ENCODE peak calls at places on chromosomes 13 and 19, in four cellular contexts. One of them, this sample, is unnamed.

GRCh38 chr13:45737571-45738002 is 35.5 kb downstream of the CBY2 start:
- DNase-seq in K562: peak
- DNase-seq in endothelial cell of umbilical vein: no peak
- DNase-seq in GM12878: no peak
- DNase-seq in this sample: no peak

GRCh38 chr19:40433391-40434216 is 7.8 kb upstream of the SERTAD1 start:
- DNase-seq in K562: peak
- DNase-seq in endothelial cell of umbilical vein: peak
- DNase-seq in GM12878: no peak
- DNase-seq in this sample: peak

GRCh38 chr19:6058411-6059201 is 51.7 kb downstream of the RFX2 start:
- DNase-seq in K562: no peak
- DNase-seq in endothelial cell of umbilical vein: no peak
- DNase-seq in GM12878: no peak
- DNase-seq in this sample: no peak

GRCh38 chr13:49214917-49215376 is 5.2 kb upstream of the MLNR start:
- DNase-seq in K562: no peak
- DNase-seq in endothelial cell of umbilical vein: no peak
- DNase-seq in GM12878: no peak
- DNase-seq in this sample: peak

GRCh38 chr19:11881151-11881800 is 6.3 kb upstream of the ZNF69 start:
- DNase-seq in K562: peak
- DNase-seq in endothelial cell of umbilical vein: peak
- DNase-seq in GM12878: peak
- DNase-seq in this sample: peak

GRCh38 chr13:30371649-30372265 is 50.5 kb upstream of the UBE2L5 start:
- DNase-seq in K562: peak
- DNase-seq in endothelial cell of umbilical vein: peak
- DNase-seq in GM12878: peak
- DNase-seq in this sample: peak

GRCh38 chr13:64041296-64041695 is 2625.6 kb upstream of the PCDH20 start:
- DNase-seq in K562: no peak
- DNase-seq in endothelial cell of umbilical vein: no peak
- DNase-seq in GM12878: no peak
- DNase-seq in this sample: no peak

GRCh38 chr13:95568131-95568530 is 15.6 kb downstream of the CLDN10 start:
- DNase-seq in K562: no peak
- DNase-seq in endothelial cell of umbilical vein: no peak
- DNase-seq in GM12878: no peak
- DNase-seq in this sample: no peak

GRCh38 chr19:30695171-30695875 is 323.1 kb downstream of the ZNF536 start:
- DNase-seq in K562: peak
- DNase-seq in endothelial cell of umbilical vein: no peak
- DNase-seq in GM12878: no peak
- DNase-seq in this sample: no peak

GRCh38 chr13:85312071-85312470 is 487.1 kb downstream of the SLITRK6 start:
- DNase-seq in K562: no peak
- DNase-seq in endothelial cell of umbilical vein: no peak
- DNase-seq in GM12878: no peak
- DNase-seq in this sample: no peak

GRCh38 chr13:36261011-36261410 is 36.6 kb downstream of the CCDC169 start:
- DNase-seq in K562: peak
- DNase-seq in endothelial cell of umbilical vein: no peak
- DNase-seq in GM12878: no peak
- DNase-seq in this sample: no peak

GRCh38 chr19:50702158-50702869 is 17.3 kb downstream of the SHANK1 start:
- DNase-seq in K562: no peak
- DNase-seq in endothelial cell of umbilical vein: no peak
- DNase-seq in GM12878: no peak
- DNase-seq in this sample: no peak

GRCh38 chr13:65310663-65311328 is 1919.3 kb downstream of the PCDH9 start:
- DNase-seq in K562: no peak
- DNase-seq in endothelial cell of umbilical vein: no peak
- DNase-seq in GM12878: no peak
- DNase-seq in this sample: no peak

GRCh38 chr19:4988770-4989251 is 19.9 kb downstream of the KDM4B start:
- DNase-seq in K562: no peak
- DNase-seq in endothelial cell of umbilical vein: no peak
- DNase-seq in GM12878: no peak
- DNase-seq in this sample: peak

GRCh38 chr19:50932018-50932689 is 20.7 kb downstream of the KLK5 start:
- DNase-seq in K562: no peak
- DNase-seq in endothelial cell of umbilical vein: no peak
- DNase-seq in GM12878: no peak
- DNase-seq in this sample: no peak

GRCh38 chr13:38386421-38386820 is 36.8 kb downstream of the UFM1 start:
- DNase-seq in K562: no peak
- DNase-seq in endothelial cell of umbilical vein: no peak
- DNase-seq in GM12878: no peak
- DNase-seq in this sample: peak

GRCh38 chr13:44401577-44401976 is 28.0 kb downstream of the SERP2 start:
- DNase-seq in K562: no peak
- DNase-seq in endothelial cell of umbilical vein: no peak
- DNase-seq in GM12878: no peak
- DNase-seq in this sample: no peak

GRCh38 chr19:43789029-43789428 is 8.3 kb upstream of the KCNN4 start:
- DNase-seq in K562: peak
- DNase-seq in endothelial cell of umbilical vein: peak
- DNase-seq in GM12878: no peak
- DNase-seq in this sample: peak

GRCh38 chr13:112060899-112061366 is 6.0 kb upstream of the SOX1 start:
- DNase-seq in K562: no peak
- DNase-seq in endothelial cell of umbilical vein: no peak
- DNase-seq in GM12878: no peak
- DNase-seq in this sample: no peak

GRCh38 chr19:40604647-40605200 is 3.6 kb downstream of the LTBP4 start:
- DNase-seq in K562: peak
- DNase-seq in endothelial cell of umbilical vein: no peak
- DNase-seq in GM12878: no peak
- DNase-seq in this sample: no peak

GRCh38 chr13:73273737-73274136 is 214.9 kb downstream of the KLF5 start:
- DNase-seq in K562: no peak
- DNase-seq in endothelial cell of umbilical vein: no peak
- DNase-seq in GM12878: no peak
- DNase-seq in this sample: peak

GRCh38 chr13:29771247-29771646 is 79.2 kb downstream of the UBL3 start:
- DNase-seq in K562: peak
- DNase-seq in endothelial cell of umbilical vein: peak
- DNase-seq in GM12878: no peak
- DNase-seq in this sample: peak

GRCh38 chr13:98202026-98202425 is 25.0 kb upstream of the RNF113B start:
- DNase-seq in K562: no peak
- DNase-seq in endothelial cell of umbilical vein: no peak
- DNase-seq in GM12878: peak
- DNase-seq in this sample: no peak

GRCh38 chr13:89865331-89865833 is 1482.1 kb upstream of the MIR17HG start:
- DNase-seq in K562: no peak
- DNase-seq in endothelial cell of umbilical vein: no peak
- DNase-seq in GM12878: no peak
- DNase-seq in this sample: no peak

GRCh38 chr13:64855506-64855905 is 2374.6 kb downstream of the PCDH9 start:
- DNase-seq in K562: no peak
- DNase-seq in endothelial cell of umbilical vein: peak
- DNase-seq in GM12878: no peak
- DNase-seq in this sample: peak

DNA sequence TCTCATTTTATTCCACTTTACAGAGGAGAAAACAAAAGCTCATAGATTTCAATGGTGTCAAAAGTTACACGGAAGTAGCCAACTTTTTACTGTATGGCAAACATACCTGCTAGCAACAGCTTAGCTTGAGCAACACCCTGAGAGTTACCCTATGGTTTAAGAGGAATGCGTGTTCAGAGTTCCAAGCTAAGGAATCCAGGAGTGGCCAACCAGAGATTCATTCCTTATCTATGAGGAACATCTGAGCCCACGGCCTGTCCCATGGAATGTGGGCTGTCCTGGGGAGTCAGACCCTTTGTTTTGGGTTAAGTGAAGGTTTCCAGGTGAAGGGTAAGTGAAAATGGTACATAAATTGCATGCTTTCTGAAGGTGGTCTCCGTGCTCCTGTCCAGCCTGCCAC is 67.5 kb downstream of the STARD13 start:
- DNase-seq in K562: no peak
- DNase-seq in endothelial cell of umbilical vein: no peak
- DNase-seq in GM12878: no peak
- DNase-seq in this sample: peak
- TF ChIP-seq FOS in K562: no peak
- TF ChIP-seq FOS in endothelial cell of umbilical vein: no peak
- TF ChIP-seq FOS in GM12878: no peak
- TF ChIP-seq FOS in this sample: no peak

GRCh38 chr13:80399340-80400163 is 58.6 kb upstream of the SPRY2 start:
- DNase-seq in K562: no peak
- DNase-seq in endothelial cell of umbilical vein: no peak
- DNase-seq in GM12878: peak
- DNase-seq in this sample: no peak
- TF ChIP-seq FOS in K562: no peak
- TF ChIP-seq FOS in endothelial cell of umbilical vein: no peak
- TF ChIP-seq FOS in GM12878: no peak
- TF ChIP-seq FOS in this sample: no peak

DNA sequence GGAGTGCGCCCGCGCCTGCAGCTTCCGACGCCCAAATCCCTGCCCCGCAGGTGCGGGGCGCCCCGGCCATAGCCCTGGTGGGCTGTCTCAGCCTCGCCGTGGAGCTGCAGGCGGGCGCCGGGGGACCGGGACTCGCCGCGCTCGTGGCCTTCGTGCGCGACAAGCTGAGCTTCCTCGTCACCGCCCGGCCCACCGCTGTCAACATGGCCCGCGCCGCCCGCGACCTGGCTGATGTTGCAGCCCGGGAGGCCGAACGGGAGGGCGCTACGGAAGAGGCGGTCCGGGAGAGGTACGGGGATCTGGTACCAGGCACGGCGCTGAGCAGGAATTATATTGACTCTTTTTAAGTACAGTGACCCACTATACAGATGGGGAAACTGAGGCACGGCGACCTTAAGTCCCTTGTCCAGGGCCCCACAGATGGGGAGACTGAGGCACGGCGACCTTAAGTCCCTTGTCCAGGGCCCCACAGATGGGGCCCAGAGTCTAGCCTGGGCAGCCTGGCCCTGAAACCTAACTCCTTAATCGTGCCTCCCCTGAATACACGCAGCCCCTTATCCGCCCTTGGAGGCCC is 586 bp downstream of the MRI1 start:
- DNase-seq in K562: peak
- DNase-seq in endothelial cell of umbilical vein: no peak
- DNase-seq in GM12878: no peak
- DNase-seq in this sample: no peak
- TF ChIP-seq FOS in K562: no peak
- TF ChIP-seq FOS in endothelial cell of umbilical vein: no peak
- TF ChIP-seq FOS in GM12878: no peak
- TF ChIP-seq FOS in this sample: no peak

GRCh38 chr19:35529241-35530218 is 1.4 kb upstream of the SBSN start:
- DNase-seq in K562: no peak
- DNase-seq in endothelial cell of umbilical vein: no peak
- DNase-seq in GM12878: no peak
- DNase-seq in this sample: no peak
- TF ChIP-seq FOS in K562: no peak
- TF ChIP-seq FOS in endothelial cell of umbilical vein: no peak
- TF ChIP-seq FOS in GM12878: no peak
- TF ChIP-seq FOS in this sample: no peak

DNA sequence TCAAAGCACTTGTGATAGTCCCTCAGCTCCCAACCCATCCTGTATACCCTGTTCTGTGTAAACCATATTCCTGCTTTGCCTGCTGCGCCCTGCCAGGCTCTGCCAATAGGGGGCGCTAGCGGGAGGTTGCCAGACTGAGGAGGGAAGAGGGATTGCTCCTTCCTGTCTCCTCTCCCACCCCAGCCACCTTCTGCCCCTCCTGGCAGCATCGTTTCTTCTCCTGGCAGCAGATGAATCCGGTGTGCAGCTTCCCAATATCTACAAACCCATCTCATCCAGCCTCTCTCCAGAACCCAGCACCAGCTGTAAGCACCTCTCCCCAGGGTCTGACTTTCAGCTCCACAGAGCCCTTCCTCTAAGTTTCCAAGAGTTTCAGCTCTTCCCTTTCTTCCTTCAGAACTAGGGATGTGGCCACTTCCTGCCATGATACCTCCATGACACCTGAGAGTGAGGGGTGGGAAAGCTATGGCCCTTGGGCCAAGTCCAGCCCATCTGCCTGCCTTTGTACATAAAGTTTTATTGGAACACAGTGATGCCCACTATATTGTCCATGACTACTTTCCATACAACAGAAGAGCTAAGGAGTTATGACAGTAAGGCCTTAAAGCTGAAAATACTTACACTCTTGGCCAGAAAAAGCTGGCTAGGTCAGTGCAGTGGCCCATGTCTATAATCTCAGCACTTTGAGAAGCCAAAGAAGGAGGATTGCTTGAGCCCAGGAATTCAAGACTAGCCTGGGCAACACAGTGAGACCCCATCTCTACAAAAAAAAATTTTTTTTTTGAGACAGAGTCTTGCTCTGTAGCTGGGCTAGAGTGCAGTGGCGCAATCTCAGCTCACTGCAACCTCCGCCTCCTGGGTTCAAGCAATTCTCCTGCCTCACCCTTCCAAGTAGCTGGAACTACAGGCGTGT is 34.5 kb upstream of the ATP1A3 start:
- DNase-seq in K562: peak
- DNase-seq in endothelial cell of umbilical vein: no peak
- DNase-seq in GM12878: no peak
- DNase-seq in this sample: no peak
- TF ChIP-seq FOS in K562: no peak
- TF ChIP-seq FOS in endothelial cell of umbilical vein: no peak
- TF ChIP-seq FOS in GM12878: no peak
- TF ChIP-seq FOS in this sample: no peak

This sample was measured in IMR-90.